ENCODE peak calls at places on chromosome 22, in ten cellular contexts. One of them, this sample, is unnamed.

GRCh38 chr22:32103648-32104326 is 55.3 kb downstream of the C22orf42 start:
- DNase-seq in lower leg skin: no peak
- DNase-seq in tibial nerve: no peak
- DNase-seq in HepG2: no peak
- DNase-seq in uterus: no peak
- DNase-seq in heart left ventricle: no peak
- DNase-seq in Peyer's patch: no peak
- DNase-seq in stomach: no peak
- DNase-seq in IMR-90: peak
- DNase-seq in spleen: no peak
- DNase-seq in this sample: no peak

GRCh38 chr22:31818481-31819392 is 64.9 kb downstream of the DEPDC5 start:
- DNase-seq in lower leg skin: no peak
- DNase-seq in tibial nerve: no peak
- DNase-seq in HepG2: no peak
- DNase-seq in uterus: no peak
- DNase-seq in heart left ventricle: no peak
- DNase-seq in Peyer's patch: no peak
- DNase-seq in stomach: no peak
- DNase-seq in IMR-90: peak
- DNase-seq in spleen: no peak
- DNase-seq in this sample: no peak

GRCh38 chr22:43272301-43272700 is 70.9 kb downstream of the SCUBE1 start:
- DNase-seq in lower leg skin: no peak
- DNase-seq in tibial nerve: no peak
- DNase-seq in HepG2: no peak
- DNase-seq in uterus: no peak
- DNase-seq in heart left ventricle: no peak
- DNase-seq in Peyer's patch: no peak
- DNase-seq in stomach: no peak
- DNase-seq in IMR-90: peak
- DNase-seq in spleen: no peak
- DNase-seq in this sample: no peak

GRCh38 chr22:31284241-31284745 is 8.0 kb downstream of the PIK3IP1 start:
- DNase-seq in lower leg skin: peak
- DNase-seq in tibial nerve: no peak
- DNase-seq in HepG2: peak
- DNase-seq in uterus: no peak
- DNase-seq in heart left ventricle: no peak
- DNase-seq in Peyer's patch: no peak
- DNase-seq in stomach: no peak
- DNase-seq in IMR-90: no peak
- DNase-seq in spleen: no peak
- DNase-seq in this sample: no peak

GRCh38 chr22:40212126-40212525 is 34.4 kb downstream of the TNRC6B start:
- DNase-seq in lower leg skin: no peak
- DNase-seq in tibial nerve: no peak
- DNase-seq in HepG2: peak
- DNase-seq in uterus: no peak
- DNase-seq in heart left ventricle: peak
- DNase-seq in Peyer's patch: no peak
- DNase-seq in stomach: no peak
- DNase-seq in IMR-90: no peak
- DNase-seq in spleen: no peak
- DNase-seq in this sample: no peak

GRCh38 chr22:44821741-44822425 is 69.5 kb downstream of the ARHGAP8 start:
- DNase-seq in lower leg skin: no peak
- DNase-seq in tibial nerve: no peak
- DNase-seq in HepG2: no peak
- DNase-seq in uterus: no peak
- DNase-seq in heart left ventricle: no peak
- DNase-seq in Peyer's patch: no peak
- DNase-seq in stomach: no peak
- DNase-seq in IMR-90: no peak
- DNase-seq in spleen: peak
- DNase-seq in this sample: no peak

GRCh38 chr22:36277482-36278291 is 24.8 kb downstream of the APOL1 start:
- DNase-seq in lower leg skin: no peak
- DNase-seq in tibial nerve: peak
- DNase-seq in HepG2: peak
- DNase-seq in uterus: peak
- DNase-seq in heart left ventricle: peak
- DNase-seq in Peyer's patch: peak
- DNase-seq in stomach: peak
- DNase-seq in IMR-90: peak
- DNase-seq in spleen: peak
- DNase-seq in this sample: peak

GRCh38 chr22:31329029-31329428 is 17.1 kb downstream of the PATZ1 start:
- DNase-seq in lower leg skin: no peak
- DNase-seq in tibial nerve: no peak
- DNase-seq in HepG2: no peak
- DNase-seq in uterus: no peak
- DNase-seq in heart left ventricle: no peak
- DNase-seq in Peyer's patch: no peak
- DNase-seq in stomach: no peak
- DNase-seq in IMR-90: peak
- DNase-seq in spleen: peak
- DNase-seq in this sample: no peak

GRCh38 chr22:41021039-41021654 is 70.0 kb downstream of the RBX1 start:
- DNase-seq in lower leg skin: peak
- DNase-seq in tibial nerve: no peak
- DNase-seq in HepG2: no peak
- DNase-seq in uterus: peak
- DNase-seq in heart left ventricle: no peak
- DNase-seq in Peyer's patch: peak
- DNase-seq in stomach: no peak
- DNase-seq in IMR-90: no peak
- DNase-seq in spleen: peak
- DNase-seq in this sample: peak

GRCh38 chr22:36334081-36334831 is 53.5 kb downstream of the MYH9 start:
- DNase-seq in lower leg skin: peak
- DNase-seq in tibial nerve: no peak
- DNase-seq in HepG2: no peak
- DNase-seq in uterus: no peak
- DNase-seq in heart left ventricle: peak
- DNase-seq in Peyer's patch: no peak
- DNase-seq in stomach: no peak
- DNase-seq in IMR-90: no peak
- DNase-seq in spleen: peak
- DNase-seq in this sample: peak

GRCh38 chr22:35540600-35541253 is at the start of gene RASD2:
- DNase-seq in lower leg skin: no peak
- DNase-seq in tibial nerve: no peak
- DNase-seq in HepG2: no peak
- DNase-seq in uterus: peak
- DNase-seq in heart left ventricle: peak
- DNase-seq in Peyer's patch: peak
- DNase-seq in stomach: no peak
- DNase-seq in IMR-90: peak
- DNase-seq in spleen: no peak
- DNase-seq in this sample: peak

GRCh38 chr22:42974223-42974622 is 40.7 kb downstream of the PACSIN2 start:
- DNase-seq in lower leg skin: no peak
- DNase-seq in tibial nerve: no peak
- DNase-seq in HepG2: no peak
- DNase-seq in uterus: no peak
- DNase-seq in heart left ventricle: no peak
- DNase-seq in Peyer's patch: no peak
- DNase-seq in stomach: no peak
- DNase-seq in IMR-90: no peak
- DNase-seq in spleen: no peak
- DNase-seq in this sample: no peak

GRCh38 chr22:36192601-36193000 is 9.0 kb downstream of the APOL4 start:
- DNase-seq in lower leg skin: peak
- DNase-seq in tibial nerve: no peak
- DNase-seq in HepG2: no peak
- DNase-seq in uterus: no peak
- DNase-seq in heart left ventricle: no peak
- DNase-seq in Peyer's patch: no peak
- DNase-seq in stomach: no peak
- DNase-seq in IMR-90: no peak
- DNase-seq in spleen: no peak
- DNase-seq in this sample: no peak

DNA sequence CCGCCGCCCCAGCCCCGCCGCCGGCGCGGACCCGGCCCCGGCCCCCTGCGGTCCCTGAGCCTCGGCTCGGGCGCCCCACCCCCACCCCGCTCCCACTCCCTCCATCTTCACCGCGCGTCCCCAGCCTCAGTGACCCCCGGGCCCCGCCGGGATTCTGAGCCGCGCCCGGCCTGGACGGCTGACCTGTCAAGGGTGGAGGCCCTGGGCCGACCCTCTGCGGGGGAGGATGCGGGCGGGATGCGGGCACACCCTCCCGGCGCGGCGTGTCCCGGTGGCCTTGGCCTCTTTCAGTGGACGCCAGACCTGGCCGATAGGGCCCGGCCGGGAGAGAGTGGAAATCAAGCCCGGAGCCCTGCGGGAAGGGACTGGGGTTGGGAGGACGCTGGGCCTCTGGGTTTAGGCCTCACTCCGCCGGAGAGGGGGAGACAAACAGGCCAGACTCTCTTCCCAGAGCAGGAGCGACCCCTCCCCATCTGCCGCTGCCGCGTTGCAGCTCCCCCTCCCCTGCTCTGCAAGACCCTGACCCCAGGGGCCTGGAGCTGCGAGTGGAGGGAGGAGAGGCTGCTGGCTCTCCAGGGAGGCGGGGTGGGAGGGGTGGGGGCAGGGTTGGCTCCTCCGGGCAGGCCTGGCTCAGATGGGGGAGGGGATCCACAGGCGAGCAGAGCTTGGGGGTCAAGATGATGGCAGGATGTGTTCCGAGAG is 525 bp downstream of the MAPK8IP2 start:
- DNase-seq in lower leg skin: no peak
- DNase-seq in tibial nerve: no peak
- DNase-seq in HepG2: no peak
- DNase-seq in uterus: no peak
- DNase-seq in heart left ventricle: no peak
- DNase-seq in Peyer's patch: no peak
- DNase-seq in stomach: no peak
- DNase-seq in IMR-90: no peak
- DNase-seq in spleen: peak
- DNase-seq in this sample: no peak
- H3K4me3 ChIP-seq in lower leg skin: no peak
- H3K4me3 ChIP-seq in tibial nerve: no peak
- H3K4me3 ChIP-seq in HepG2: peak
- H3K4me3 ChIP-seq in uterus: peak
- H3K4me3 ChIP-seq in heart left ventricle: peak
- H3K4me3 ChIP-seq in Peyer's patch: no peak
- H3K4me3 ChIP-seq in stomach: peak
- H3K4me3 ChIP-seq in IMR-90: no peak
- H3K4me3 ChIP-seq in spleen: peak
- H3K4me3 ChIP-seq in this sample: no peak

GRCh38 chr22:24548812-24549211 is 6.1 kb downstream of the GUCD1 start:
- DNase-seq in lower leg skin: no peak
- DNase-seq in tibial nerve: no peak
- DNase-seq in HepG2: no peak
- DNase-seq in uterus: no peak
- DNase-seq in heart left ventricle: no peak
- DNase-seq in Peyer's patch: no peak
- DNase-seq in stomach: no peak
- DNase-seq in IMR-90: no peak
- DNase-seq in spleen: no peak
- DNase-seq in this sample: no peak
- TF ChIP-seq POLR2A in lower leg skin: no peak
- TF ChIP-seq POLR2A in tibial nerve: no peak
- TF ChIP-seq POLR2A in HepG2: no peak
- TF ChIP-seq POLR2A in uterus: no peak
- TF ChIP-seq POLR2A in heart left ventricle: no peak
- TF ChIP-seq POLR2A in Peyer's patch: no peak
- TF ChIP-seq POLR2A in stomach: no peak
- TF ChIP-seq POLR2A in IMR-90: no peak
- TF ChIP-seq POLR2A in spleen: no peak
- TF ChIP-seq POLR2A in this sample: no peak

DNA sequence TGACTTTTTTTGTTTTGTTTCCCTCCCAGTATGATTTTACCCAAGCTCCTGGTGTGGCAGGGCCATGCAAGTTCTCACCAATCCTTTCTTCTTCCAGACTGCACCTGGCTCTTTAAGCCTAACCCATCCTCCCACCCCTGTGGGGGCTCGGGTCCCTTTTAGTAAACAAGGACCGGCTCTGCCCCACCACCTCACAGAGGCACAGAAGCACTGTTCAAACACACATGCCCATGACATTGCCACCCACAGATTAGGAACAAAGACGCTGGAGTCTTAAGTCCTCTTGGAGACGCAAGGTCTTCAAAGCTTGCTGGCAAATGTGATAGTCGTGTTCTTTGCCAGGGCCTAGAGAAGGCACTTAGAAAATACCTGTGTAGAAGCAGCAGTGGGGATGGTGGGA is 18.9 kb downstream of the UQCR10 start:
- DNase-seq in lower leg skin: no peak
- DNase-seq in tibial nerve: no peak
- DNase-seq in HepG2: no peak
- DNase-seq in uterus: no peak
- DNase-seq in heart left ventricle: no peak
- DNase-seq in Peyer's patch: no peak
- DNase-seq in stomach: peak
- DNase-seq in IMR-90: no peak
- DNase-seq in spleen: no peak
- DNase-seq in this sample: peak
- TF ChIP-seq CTCF in lower leg skin: no peak
- TF ChIP-seq CTCF in tibial nerve: no peak
- TF ChIP-seq CTCF in HepG2: no peak
- TF ChIP-seq CTCF in uterus: no peak
- TF ChIP-seq CTCF in heart left ventricle: no peak
- TF ChIP-seq CTCF in Peyer's patch: no peak
- TF ChIP-seq CTCF in stomach: no peak
- TF ChIP-seq CTCF in IMR-90: no peak
- TF ChIP-seq CTCF in spleen: no peak
- TF ChIP-seq CTCF in this sample: no peak

DNA sequence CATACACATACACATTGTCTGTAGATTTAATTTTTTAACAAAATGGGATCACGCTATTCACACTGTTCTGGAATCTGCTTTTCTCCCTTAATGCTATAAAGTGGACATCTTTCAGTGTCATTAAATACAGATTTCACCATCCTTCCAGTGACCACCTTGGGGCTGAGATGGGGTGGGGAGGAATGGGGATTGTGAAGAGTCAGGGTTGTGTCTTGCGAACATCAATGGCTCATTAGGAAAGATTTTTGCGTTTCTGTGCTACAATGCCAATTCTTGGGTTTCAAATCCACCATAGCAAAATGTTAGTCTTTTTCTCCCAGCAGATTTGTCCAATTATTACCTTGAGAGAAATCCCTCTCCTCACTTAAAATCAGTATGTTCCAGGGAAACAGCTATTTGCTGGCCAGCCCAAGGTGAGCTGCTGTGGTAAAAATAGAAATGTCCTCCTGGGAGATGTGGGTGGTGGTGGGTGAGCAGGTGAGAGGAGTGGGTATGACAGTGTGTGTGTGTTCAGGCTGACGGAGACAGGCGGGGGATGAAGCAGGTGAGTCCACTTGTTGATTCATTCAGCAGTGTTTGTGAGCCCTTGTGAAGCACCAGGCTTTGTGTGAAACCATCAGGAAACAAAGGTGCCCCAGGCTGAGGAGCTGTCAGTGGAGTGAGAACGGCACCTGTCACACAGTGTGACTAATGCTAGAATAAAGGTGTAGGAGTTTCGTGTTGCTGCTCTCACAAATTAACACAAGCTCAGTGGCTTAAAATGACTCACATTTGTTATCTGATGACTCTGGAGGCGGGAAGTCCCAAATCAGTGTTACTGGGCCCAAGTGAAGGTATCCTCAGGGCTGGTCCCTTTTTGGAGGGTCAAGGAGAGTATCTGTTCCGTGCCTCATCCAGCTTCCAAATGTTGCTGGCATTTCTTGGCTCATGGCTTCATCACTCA is 1.7 kb upstream of the CBX6 start:
- DNase-seq in lower leg skin: peak
- DNase-seq in tibial nerve: no peak
- DNase-seq in HepG2: no peak
- DNase-seq in uterus: no peak
- DNase-seq in heart left ventricle: no peak
- DNase-seq in Peyer's patch: no peak
- DNase-seq in stomach: peak
- DNase-seq in IMR-90: no peak
- DNase-seq in spleen: no peak
- DNase-seq in this sample: no peak
- H3K4me3 ChIP-seq in lower leg skin: no peak
- H3K4me3 ChIP-seq in tibial nerve: no peak
- H3K4me3 ChIP-seq in HepG2: no peak
- H3K4me3 ChIP-seq in uterus: peak
- H3K4me3 ChIP-seq in heart left ventricle: peak
- H3K4me3 ChIP-seq in Peyer's patch: no peak
- H3K4me3 ChIP-seq in stomach: no peak
- H3K4me3 ChIP-seq in IMR-90: no peak
- H3K4me3 ChIP-seq in spleen: peak
- H3K4me3 ChIP-seq in this sample: no peak

This sample was measured in body of pancreas.